ENCODE peak calls at places on chromosomes 12 and 14, in nine cellular contexts. K is KBM-7; S is naive thymus-derived CD4-positive, alpha-beta T cell; O is ACHN; I is skeletal muscle cell; J is NT2/D1; U is RWPE1; E is hypothalamus; Q is central memory CD4-positive, alpha-beta T cell. Z is an unnamed sample.

GRCh38 chr12:65171870-65172269 is 2.5 kb downstream of the LEMD3 start:
- DNase-seq in K (peak), S (no peak), O (no peak), I (no peak), J (no peak), U (no peak), E (no peak), Q (peak), Z (no peak)

GRCh38 chr14:64719601-64720000 is 15.4 kb downstream of the PLEKHG3 start:
- DNase-seq in K (no peak), S (no peak), O (no peak), I (no peak), J (no peak), U (no peak), E (no peak), Q (no peak), Z (peak)

GRCh38 chr12:58887071-58887470 is 33.2 kb downstream of the LRIG3 start:
- DNase-seq in K (no peak), S (no peak), O (no peak), I (no peak), J (no peak), U (no peak), E (no peak), Q (no peak), Z (no peak)

GRCh38 chr12:70638639-70639349 is 1.6 kb upstream of the PTPRB start:
- DNase-seq in K (no peak), S (no peak), O (no peak), I (no peak), J (no peak), U (peak), E (no peak), Q (no peak), Z (no peak)

GRCh38 chr14:61677469-61677868 is 17.8 kb upstream of the HIF1A start:
- DNase-seq in K (no peak), S (no peak), O (no peak), I (no peak), J (no peak), U (no peak), E (no peak), Q (no peak), Z (no peak)

GRCh38 chr14:37232907-37233481 is 35.3 kb downstream of the MIPOL1 start:
- DNase-seq in K (peak), S (no peak), O (peak), I (peak), J (peak), U (peak), E (no peak), Q (no peak), Z (no peak)

GRCh38 chr14:105219753-105220152 is 28.6 kb upstream of the BTBD6 start:
- DNase-seq in K (no peak), S (no peak), O (no peak), I (no peak), J (no peak), U (no peak), E (no peak), Q (no peak), Z (no peak)

GRCh38 chr12:79373896-79374499 is 316.8 kb downstream of the PAWR start:
- DNase-seq in K (peak), S (no peak), O (peak), I (no peak), J (peak), U (peak), E (no peak), Q (no peak), Z (peak)

GRCh38 chr14:37583358-37584210 is 11.5 kb downstream of the FOXA1 start:
- DNase-seq in K (no peak), S (no peak), O (no peak), I (no peak), J (no peak), U (no peak), E (no peak), Q (no peak), Z (peak)

GRCh38 chr12:29043069-29043468 is 106.0 kb upstream of the FAR2 start:
- DNase-seq in K (no peak), S (no peak), O (no peak), I (peak), J (no peak), U (no peak), E (no peak), Q (no peak), Z (no peak)

GRCh38 chr12:63857771-63858670 is 13.5 kb downstream of the SRGAP1 start:
- DNase-seq in K (no peak), S (no peak), O (no peak), I (no peak), J (no peak), U (no peak), E (no peak), Q (no peak), Z (no peak)

GRCh38 chr12:130658106-130658505 is 58.0 kb downstream of the RIMBP2 start:
- DNase-seq in K (no peak), S (no peak), O (no peak), I (no peak), J (no peak), U (no peak), E (no peak), Q (no peak), Z (no peak)

GRCh38 chr12:75489613-75490210 is 9.2 kb downstream of the GLIPR1 start:
- DNase-seq in K (no peak), S (no peak), O (peak), I (peak), J (no peak), U (peak), E (no peak), Q (no peak), Z (no peak)

GRCh38 chr12:71892059-71892458 is 46.6 kb upstream of the TPH2 start:
- DNase-seq in K (no peak), S (no peak), O (no peak), I (no peak), J (no peak), U (no peak), E (no peak), Q (no peak), Z (no peak)

GRCh38 chr14:26415618-26416123 is 182.2 kb downstream of the NOVA1 start:
- DNase-seq in K (no peak), S (no peak), O (no peak), I (peak), J (no peak), U (no peak), E (no peak), Q (no peak), Z (no peak)

GRCh38 chr14:101559624-101560533 is 1.4 kb upstream of the DIO3 start:
- DNase-seq in K (no peak), S (no peak), O (no peak), I (no peak), J (no peak), U (no peak), E (no peak), Q (no peak), Z (peak)

GRCh38 chr12:69916541-69917270 is 91.7 kb downstream of the MYRFL start:
- DNase-seq in K (no peak), S (no peak), O (no peak), I (no peak), J (no peak), U (no peak), E (no peak), Q (no peak), Z (no peak)

GRCh38 chr14:101083564-101084435 is 180.3 kb upstream of the RTL1 start:
- DNase-seq in K (no peak), S (no peak), O (no peak), I (no peak), J (no peak), U (peak), E (no peak), Q (no peak), Z (peak)

GRCh38 chr14:94269156-94269555 is 23.9 kb downstream of the SERPINA10 start:
- DNase-seq in K (no peak), S (no peak), O (no peak), I (no peak), J (no peak), U (no peak), E (no peak), Q (no peak), Z (no peak)

GRCh38 chr12:68646484-68646883 is 35.8 kb downstream of the RAP1B start:
- DNase-seq in K (no peak), S (no peak), O (no peak), I (no peak), J (no peak), U (no peak), E (no peak), Q (no peak), Z (no peak)

GRCh38 chr14:78725086-78725485 is 554.9 kb downstream of the NRXN3 start:
- DNase-seq in K (no peak), S (no peak), O (no peak), I (no peak), J (no peak), U (no peak), E (no peak), Q (no peak), Z (peak)

GRCh38 chr14:75254901-75255300 is 23.7 kb upstream of the FOS start:
- DNase-seq in K (peak), S (no peak), O (no peak), I (no peak), J (no peak), U (peak), E (no peak), Q (no peak), Z (no peak)

GRCh38 chr12:119715268-119715620 is 47.3 kb downstream of the PRKAB1 start:
- DNase-seq in K (no peak), S (no peak), O (peak), I (no peak), J (no peak), U (peak), E (no peak), Q (no peak), Z (no peak)

GRCh38 chr12:28870839-28871440 is 278.1 kb upstream of the FAR2 start:
- DNase-seq in K (peak), S (no peak), O (no peak), I (no peak), J (no peak), U (no peak), E (no peak), Q (no peak), Z (no peak)

Z was measured in endodermal cell.